ENCODE peak calls at places on chromosomes 13 and 19, in five cellular contexts. Z, I, D, R and W are unnamed samples.

GRCh38 chr13:39765801-39766463 is 110.5 kb downstream of the COG6 start:
- DNase-seq in I (no peak), R (no peak), D (peak), Z (peak), W (no peak)

GRCh38 chr13:75079226-75079625 is 402.7 kb downstream of the TBC1D4 start:
- DNase-seq in Z (no peak), D (no peak), R (no peak), I (no peak), W (no peak)

GRCh38 chr13:60210510-60211065 is 46.9 kb upstream of the DIAPH3 start:
- DNase-seq in R (no peak), I (no peak), Z (no peak), D (no peak), W (no peak)

GRCh38 chr19:50167314-50167721 is 4.2 kb upstream of the IZUMO2 start:
- DNase-seq in I (no peak), R (no peak), D (peak), Z (no peak), W (no peak)

GRCh38 chr19:574658-575526 is 2.5 kb downstream of the BSG start:
- DNase-seq in I (peak), D (peak), Z (no peak), R (no peak), W (no peak)

GRCh38 chr13:43057653-43058317 is 34.4 kb downstream of the DNAJC15 start:
- DNase-seq in D (no peak), I (no peak), R (no peak), Z (no peak), W (no peak)

GRCh38 chr19:6475321-6476108 is 6.1 kb downstream of the DENND1C start:
- DNase-seq in Z (no peak), I (no peak), R (no peak), D (no peak), W (no peak)

GRCh38 chr19:15526408-15526807 is 18.1 kb downstream of the CYP4F22 start:
- DNase-seq in I (no peak), Z (no peak), R (no peak), D (no peak), W (no peak)

GRCh38 chr13:23567792-23568480 is 2.3 kb upstream of the TNFRSF19 start:
- DNase-seq in I (no peak), D (no peak), Z (no peak), R (no peak), W (no peak)

GRCh38 chr19:42928896-42929295 is 8.1 kb downstream of the PSG7 start:
- DNase-seq in R (no peak), Z (no peak), D (no peak), I (no peak), W (no peak)

GRCh38 chr13:33235564-33235963 is 50.0 kb downstream of the STARD13 start:
- DNase-seq in D (no peak), Z (no peak), R (no peak), I (no peak), W (no peak)

GRCh38 chr13:84192125-84192524 is 309.9 kb upstream of the SLITRK1 start:
- DNase-seq in D (no peak), I (no peak), Z (no peak), R (no peak), W (peak)

GRCh38 chr13:42396501-42396900 is 124.5 kb downstream of the AKAP11 start:
- DNase-seq in D (no peak), R (no peak), Z (no peak), I (no peak), W (no peak)

GRCh38 chr13:80824231-80824630 is 483.3 kb upstream of the SPRY2 start:
- DNase-seq in R (no peak), D (no peak), I (no peak), Z (no peak), W (no peak)

GRCh38 chr13:98445340-98446233 is 131.3 kb downstream of the STK24 start:
- DNase-seq in R (peak), Z (peak), D (peak), I (peak), W (peak)

GRCh38 chr13:102294407-102295018 is 107.3 kb downstream of the FGF14 start:
- DNase-seq in D (no peak), Z (no peak), R (no peak), I (no peak), W (no peak)

GRCh38 chr13:99046851-99047250 is 69.0 kb upstream of the DOCK9 start:
- DNase-seq in Z (no peak), I (no peak), R (no peak), D (no peak), W (no peak)

GRCh38 chr19:49069026-49069425 is 3.5 kb downstream of the KCNA7 start:
- DNase-seq in Z (no peak), R (no peak), D (no peak), I (no peak), W (no peak)

GRCh38 chr13:59319276-59319675 is 844.5 kb downstream of the DIAPH3 start:
- DNase-seq in Z (no peak), D (no peak), I (no peak), R (no peak), W (no peak)

GRCh38 chr13:99159331-99160061 is 41.2 kb upstream of the UBAC2 start:
- DNase-seq in I (no peak), R (no peak), D (no peak), Z (no peak), W (no peak)

GRCh38 chr19:19425170-19425875 is 19.8 kb downstream of the GATAD2A start:
- DNase-seq in I (no peak), R (no peak), D (peak), Z (no peak), W (no peak)

GRCh38 chr13:46341112-46341711 is 45.8 kb downstream of the RUBCNL start:
- DNase-seq in Z (no peak), I (no peak), D (no peak), R (no peak), W (peak)

GRCh38 chr13:94057618-94058017 is 421.9 kb downstream of the DCT start:
- DNase-seq in D (no peak), R (no peak), I (no peak), Z (no peak), W (no peak)

GRCh38 chr19:6276447-6276846 is 3.3 kb downstream of the MLLT1 start:
- DNase-seq in Z (peak), R (no peak), I (peak), D (peak), W (no peak)

GRCh38 chr13:98020271-98020670 is 66.8 kb downstream of the IPO5 start:
- DNase-seq in I (no peak), Z (no peak), R (no peak), D (no peak), W (no peak)

GRCh38 chr19:33035461-33035860 is 29.2 kb downstream of the RHPN2 start:
- DNase-seq in D (no peak), I (no peak), R (no peak), Z (no peak), W (no peak)

GRCh38 chr13:75787249-75787940 is 151.3 kb downstream of the LMO7 start:
- DNase-seq in D (no peak), R (no peak), I (no peak), Z (no peak), W (no peak)

GRCh38 chr19:52660981-52661380 is 22.8 kb upstream of the ZNF83 start:
- DNase-seq in I (no peak), D (no peak), Z (no peak), R (no peak), W (no peak)

GRCh38 chr13:66224644-66225043 is 1005.5 kb downstream of the PCDH9 start:
- DNase-seq in R (no peak), D (no peak), I (no peak), Z (no peak), W (no peak)

GRCh38 chr19:16161848-16162247 is 11.5 kb downstream of the CIB3 start:
- DNase-seq in D (no peak), I (no peak), R (no peak), Z (no peak), W (no peak)

GRCh38 chr13:111595276-111595675 is 274.8 kb downstream of the TEX29 start:
- DNase-seq in I (no peak), R (no peak), Z (no peak), D (no peak), W (no peak)

GRCh38 chr13:98528663-98529064 is 48.2 kb downstream of the STK24 start:
- DNase-seq in D (peak), I (no peak), Z (no peak), R (no peak), W (no peak)

GRCh38 chr13:43319617-43320444 is 296.4 kb downstream of the DNAJC15 start:
- DNase-seq in D (no peak), R (no peak), I (no peak), Z (no peak), W (no peak)

GRCh38 chr13:95457294-95457693 is 95.2 kb upstream of the CLDN10 start:
- DNase-seq in I (no peak), D (no peak), Z (no peak), R (no peak), W (no peak)

GRCh38 chr13:22073718-22074117 is 402.8 kb downstream of the FGF9 start:
- DNase-seq in D (no peak), I (no peak), R (no peak), Z (no peak), W (no peak)

GRCh38 chr19:55494172-55494761 is 6.0 kb downstream of the SSC5D start:
- DNase-seq in Z (peak), D (no peak), I (no peak), R (no peak), W (no peak)

GRCh38 chr19:40284251-40284500 is 969 bp downstream of the AKT2 start:
- DNase-seq in R (no peak), D (no peak), I (no peak), Z (no peak), W (no peak)

GRCh38 chr13:33545492-33545891 is 259.9 kb upstream of the STARD13 start:
- DNase-seq in I (no peak), D (no peak), Z (no peak), R (no peak), W (no peak)

GRCh38 chr13:41156611-41157010 is 24.0 kb upstream of the KBTBD6 start:
- DNase-seq in D (no peak), Z (no peak), I (no peak), R (no peak), W (no peak)

GRCh38 chr13:45340422-45341033 is 455 bp downstream of the TPT1 start:
- DNase-seq in D (peak), Z (peak), I (peak), R (peak), W (peak)

GRCh38 chr13:29846475-29847256 is 3.8 kb downstream of the UBL3 start:
- DNase-seq in R (no peak), Z (no peak), D (no peak), I (no peak), W (no peak)
- TF ChIP-seq POLR2A in R (no peak), Z (no peak), D (no peak), I (no peak), W (no peak)

DNA sequence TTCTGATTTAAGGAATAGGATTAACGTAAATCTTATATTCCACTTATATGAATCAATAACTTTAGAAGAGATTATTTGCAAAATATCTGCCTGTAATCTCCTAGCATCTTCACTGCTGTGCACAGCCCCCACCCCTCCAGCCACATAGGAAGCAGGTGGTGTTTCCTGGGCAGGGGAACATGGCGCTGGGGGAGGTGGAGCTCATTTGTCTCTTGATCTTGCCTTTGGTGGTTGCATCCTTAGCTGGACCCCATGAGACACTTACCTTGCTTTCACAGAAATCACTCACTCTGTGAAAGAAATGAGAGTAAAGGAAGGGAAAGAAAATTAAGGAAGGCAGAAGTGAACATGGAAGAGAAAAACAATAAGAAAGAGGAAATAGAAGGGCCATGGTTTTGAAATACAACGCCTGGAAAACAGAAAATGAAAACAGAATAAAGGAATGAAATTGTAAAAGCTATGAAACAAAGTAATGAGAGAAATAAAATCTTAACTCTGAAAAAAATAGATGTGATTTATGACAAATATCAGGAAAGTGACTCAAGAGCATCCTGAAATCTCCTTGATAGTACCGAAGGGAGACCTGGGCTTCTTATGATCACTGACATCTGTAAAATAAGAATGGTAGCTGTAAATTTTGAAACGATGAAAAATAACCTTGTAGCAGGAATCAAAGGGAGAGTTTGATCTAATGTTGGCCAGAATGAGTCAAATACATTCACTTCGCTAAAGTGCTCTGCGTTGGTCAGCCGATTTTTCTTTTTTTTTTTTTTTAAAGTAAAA is 17.2 kb upstream of the RNASEH2B start:
- DNase-seq in R (no peak), I (no peak), D (no peak), Z (no peak), W (no peak)
- TF ChIP-seq POLR2A in R (no peak), I (no peak), D (no peak), Z (no peak), W (no peak)

GRCh38 chr19:34171877-34172660 is at the start of gene LSM14A:
- DNase-seq in D (peak), I (peak), R (peak), Z (peak), W (peak)
- TF ChIP-seq POLR2A in D (peak), I (peak), R (peak), Z (peak), W (peak)

GRCh38 chr19:10231624-10232228 is 595 bp upstream of the S1PR2 start:
- DNase-seq in I (no peak), R (no peak), D (no peak), Z (no peak), W (no peak)

GRCh38 chr19:10230155-10230903 is 802 bp downstream of the S1PR2 start:
- DNase-seq in R (no peak), I (peak), D (peak), Z (peak), W (no peak)

GRCh38 chr19:10228925-10229324 is 2.2 kb downstream of the S1PR2 start:
- DNase-seq in I (no peak), D (no peak), R (peak), Z (no peak), W (no peak)

GRCh38 chr19:10228393-10228792 is 2.7 kb downstream of the S1PR2 start:
- DNase-seq in I (no peak), R (no peak), Z (no peak), D (no peak), W (no peak)

DNA sequence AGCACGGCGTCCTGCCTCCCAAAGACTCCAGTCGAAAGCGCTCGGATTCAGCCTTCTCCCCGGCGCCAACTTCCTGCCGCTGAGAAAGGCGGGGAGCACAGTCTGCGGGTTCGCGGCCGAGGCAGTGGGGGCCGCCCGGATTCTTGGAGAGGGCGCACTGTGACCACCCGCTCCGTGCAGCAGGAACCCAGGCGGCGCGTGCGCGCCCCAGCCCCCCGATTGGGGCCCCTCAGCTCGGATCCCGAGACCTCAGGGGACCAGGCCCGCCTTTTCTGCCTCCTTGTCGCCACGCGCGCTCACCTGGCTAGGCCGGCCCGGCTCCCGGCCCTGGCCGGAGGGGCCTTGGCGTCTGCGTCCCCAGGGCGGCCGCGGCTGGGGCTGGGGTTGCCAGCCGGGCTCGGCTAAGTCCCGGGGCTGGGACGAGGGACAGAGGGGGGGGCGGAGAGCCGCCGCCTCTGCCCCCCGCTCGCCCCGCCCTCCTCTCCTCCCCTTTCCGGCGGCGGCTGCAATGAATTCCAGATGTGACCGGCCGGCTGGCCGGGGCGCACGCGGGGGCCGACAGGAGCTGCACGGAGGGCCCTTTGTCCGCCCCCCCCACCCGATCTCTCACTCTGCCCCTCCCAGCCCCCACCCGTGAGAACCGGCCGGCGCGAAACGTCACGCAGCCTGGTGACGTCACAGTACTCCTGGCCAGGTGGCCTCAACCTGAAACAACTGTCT is at the start of gene S1PR2:
- DNase-seq in Z (peak), D (peak), R (peak), I (peak), W (peak)
- TF ChIP-seq POLR2A in Z (peak), D (peak), R (no peak), I (peak), W (peak)

GRCh38 chr19:41298327-41298964 is 11.5 kb upstream of the CCDC97 start:
- DNase-seq in Z (peak), I (peak), R (no peak), D (peak), W (no peak)
- TF ChIP-seq POLR2A in Z (no peak), I (peak), R (no peak), D (no peak), W (no peak)